ENCODE peak calls at places on chromosomes 5 and 9, in five cellular contexts. E is A549, V is K562, X is HepG2, Q is H1. W is an unnamed sample.

GRCh38 chr5:167721926-167722440 is 569.5 kb upstream of the WWC1 start:
- DNase-seq in V (no peak), X (no peak), Q (no peak), E (no peak), W (no peak)

GRCh38 chr5:10863763-10864383 is 102.8 kb upstream of the DAP start:
- DNase-seq in E (peak), Q (peak), V (peak), X (peak), W (peak)

GRCh38 chr9:91727316-91727861 is 222.6 kb downstream of the ROR2 start:
- DNase-seq in Q (peak), E (peak), X (peak), V (peak), W (no peak)

GRCh38 chr9:135905380-135906282 is 1.7 kb downstream of the CAMSAP1 start:
- DNase-seq in Q (no peak), X (no peak), V (peak), E (no peak), W (no peak)

GRCh38 chr9:72041775-72042194 is 18.6 kb downstream of the C9orf57 start:
- DNase-seq in E (no peak), Q (no peak), X (no peak), V (peak), W (peak)

GRCh38 chr5:96067902-96068614 is 106.4 kb upstream of the ELL2 start:
- DNase-seq in X (no peak), E (peak), Q (no peak), V (peak), W (no peak)

GRCh38 chr9:94445846-94446245 is 109.0 kb upstream of the PCAT7 start:
- DNase-seq in Q (no peak), E (no peak), V (no peak), X (no peak), W (no peak)

GRCh38 chr5:133945561-133945960 is 22.9 kb downstream of the C5orf15 start:
- DNase-seq in V (no peak), Q (no peak), E (no peak), X (no peak), W (no peak)

GRCh38 chr5:142530904-142531303 is 155.0 kb downstream of the FGF1 start:
- DNase-seq in E (no peak), X (no peak), Q (no peak), V (no peak), W (no peak)

GRCh38 chr5:142527664-142528295 is 158.1 kb downstream of the FGF1 start:
- DNase-seq in Q (no peak), E (no peak), V (no peak), X (no peak), W (no peak)

GRCh38 chr5:142527234-142527633 is 158.7 kb downstream of the FGF1 start:
- DNase-seq in V (no peak), E (no peak), Q (no peak), X (no peak), W (no peak)

GRCh38 chr5:142531977-142532376 is 153.9 kb downstream of the FGF1 start:
- DNase-seq in E (no peak), X (no peak), V (no peak), Q (no peak), W (no peak)

GRCh38 chr5:142529626-142530278 is 156.1 kb downstream of the FGF1 start:
- DNase-seq in X (peak), E (peak), Q (no peak), V (no peak), W (no peak)
- TF ChIP-seq HDAC2 in X (no peak), E (no peak), Q (no peak), V (no peak), W (no peak)

DNA sequence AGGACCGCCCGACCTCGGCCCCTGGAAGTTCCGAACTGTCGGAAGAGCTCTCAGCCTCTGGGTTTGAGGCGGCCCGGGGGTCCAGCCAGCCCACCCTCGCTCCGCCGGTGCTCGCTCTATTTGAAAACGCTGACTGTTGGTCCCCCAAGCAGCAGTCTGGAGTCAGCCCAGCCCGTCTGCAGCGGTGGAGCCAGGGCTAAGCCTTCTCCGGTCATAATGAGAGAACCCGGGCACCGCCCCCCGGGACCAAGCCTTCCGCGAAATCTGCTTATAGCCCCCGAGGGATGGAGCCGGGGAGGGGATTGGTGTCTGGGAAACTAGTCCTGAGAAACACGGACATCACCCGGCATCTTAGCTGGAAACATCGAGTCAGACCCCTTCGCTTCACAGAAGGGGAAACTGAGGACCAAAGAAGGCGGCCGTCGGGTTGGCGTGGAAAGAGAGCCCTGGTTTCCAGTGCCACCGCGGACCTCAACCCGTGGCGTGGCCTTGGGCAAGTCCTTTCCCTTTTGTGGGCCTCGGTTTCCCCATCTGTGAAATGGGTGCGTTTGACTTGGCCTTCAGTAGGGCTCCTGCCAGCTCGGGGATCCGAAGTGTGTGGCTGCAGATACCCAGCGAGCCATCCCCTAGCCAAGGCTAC is 999 bp downstream of the ADAM19 start:
- DNase-seq in X (no peak), E (no peak), Q (no peak), V (no peak), W (no peak)
- TF ChIP-seq HDAC2 in X (no peak), E (peak), Q (peak), V (peak), W (no peak)

GRCh38 chr5:59588922-59589321 is 304.6 kb downstream of the PDE4D start:
- DNase-seq in V (no peak), X (no peak), E (peak), Q (no peak), W (no peak)
- TF ChIP-seq HDAC2 in V (no peak), X (no peak), E (no peak), Q (no peak), W (no peak)

DNA sequence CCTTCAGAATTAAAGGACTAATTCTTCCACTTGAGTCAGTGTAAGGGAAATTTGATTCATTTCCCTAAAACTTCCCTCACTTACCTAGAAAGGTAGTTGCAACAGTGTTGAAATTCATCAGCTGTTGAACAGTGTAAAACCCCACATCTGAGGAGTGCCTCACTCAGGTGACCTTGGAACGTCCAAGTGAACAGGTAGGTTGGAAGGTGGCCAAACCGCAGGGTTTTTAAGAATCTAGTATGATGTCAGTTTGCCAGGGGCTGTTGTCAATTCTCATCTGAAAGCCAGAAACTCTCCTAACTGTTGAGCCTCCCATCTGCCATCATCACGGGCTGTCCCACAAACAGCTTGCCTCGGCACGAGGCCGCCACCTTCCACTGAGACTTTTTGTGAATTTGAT is 105.7 kb downstream of the TMEM174 start:
- DNase-seq in V (no peak), X (peak), Q (no peak), E (no peak), W (no peak)
- TF ChIP-seq HDAC2 in V (no peak), X (no peak), Q (no peak), E (no peak), W (no peak)

DNA sequence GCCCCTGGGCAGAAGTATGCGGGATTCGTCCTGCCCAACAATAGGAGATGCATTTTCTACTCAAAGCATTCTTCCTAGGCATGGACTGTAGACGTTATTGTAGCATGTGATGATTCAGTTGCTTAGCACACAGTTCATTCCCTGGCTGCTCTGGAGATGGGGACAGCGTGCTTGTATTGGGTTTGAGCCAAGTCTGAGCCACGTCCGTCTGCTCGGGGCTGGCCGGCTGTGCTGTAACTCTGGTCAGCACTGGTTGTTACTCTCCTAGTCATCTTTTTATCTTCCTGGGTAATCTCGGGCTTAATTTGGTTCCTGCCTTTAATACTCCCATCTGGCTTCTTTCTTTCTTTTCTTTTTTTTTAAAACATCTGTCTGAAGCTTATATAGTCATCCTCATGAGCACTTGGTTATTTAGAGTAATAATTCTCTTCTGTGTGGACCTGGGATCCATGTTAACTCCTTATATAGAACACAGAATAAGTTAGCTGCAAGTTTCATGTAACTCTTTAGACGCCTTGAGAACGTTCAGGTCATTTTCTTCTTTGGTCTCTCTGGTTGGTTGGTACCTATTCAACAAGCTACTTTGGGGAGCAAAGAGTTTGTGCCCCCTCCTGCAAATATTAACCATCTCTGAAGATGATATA is 118.8 kb upstream of the RPS23 start:
- DNase-seq in V (peak), Q (no peak), E (peak), X (peak), W (no peak)
- TF ChIP-seq HDAC2 in V (no peak), Q (no peak), E (no peak), X (peak), W (no peak)

GRCh38 chr9:98554752-98555151 is 154.0 kb downstream of the GABBR2 start:
- DNase-seq in Q (no peak), E (no peak), X (no peak), V (no peak), W (no peak)

GRCh38 chr9:98549401-98549800 is 159.3 kb downstream of the GABBR2 start:
- DNase-seq in Q (no peak), X (no peak), V (no peak), E (no peak), W (no peak)

GRCh38 chr9:98552306-98552705 is 156.4 kb downstream of the GABBR2 start:
- DNase-seq in Q (no peak), E (no peak), V (no peak), X (no peak), W (no peak)

GRCh38 chr9:98550206-98550820 is 158.4 kb downstream of the GABBR2 start:
- DNase-seq in X (no peak), E (no peak), Q (no peak), V (no peak), W (no peak)

DNA sequence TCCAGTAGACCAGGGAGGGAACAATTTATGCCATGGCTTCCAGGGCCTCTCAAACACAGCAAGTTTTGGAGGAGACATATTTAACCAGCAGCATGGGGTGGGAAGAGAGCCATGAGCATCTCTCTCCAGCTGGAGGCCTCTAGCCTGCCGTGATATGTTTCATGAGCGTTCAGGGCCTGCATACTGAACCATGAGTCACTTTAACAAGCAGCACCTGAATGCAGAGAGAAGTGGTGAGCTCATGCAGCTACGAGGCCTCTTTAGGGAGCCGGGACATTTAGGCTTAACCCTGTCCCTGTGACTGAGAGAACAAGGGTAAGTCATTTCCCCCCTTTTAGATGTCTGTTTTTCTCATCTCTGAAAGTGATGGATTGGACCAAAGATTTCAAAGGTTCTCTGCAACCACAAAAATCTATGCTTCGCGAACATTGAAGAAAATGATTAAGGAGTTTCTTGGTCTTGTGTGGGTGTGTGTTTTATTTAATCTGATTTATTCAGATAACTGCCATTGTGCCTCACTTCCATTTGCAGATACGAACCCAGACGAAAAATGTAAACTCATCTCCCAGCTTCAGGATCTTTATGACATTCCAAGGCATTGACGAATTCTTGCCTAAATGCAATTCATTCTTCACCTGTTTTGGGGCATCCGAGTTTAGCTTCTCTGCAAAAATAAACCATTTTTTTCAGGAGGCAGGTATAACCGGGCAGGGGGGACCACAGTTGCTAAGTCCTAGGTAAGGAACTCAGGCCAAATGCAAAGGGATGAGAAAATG is 157.0 kb downstream of the GABBR2 start:
- DNase-seq in V (no peak), E (no peak), X (no peak), Q (no peak), W (no peak)
- TF ChIP-seq HDAC2 in V (no peak), E (no peak), X (no peak), Q (no peak), W (no peak)

DNA sequence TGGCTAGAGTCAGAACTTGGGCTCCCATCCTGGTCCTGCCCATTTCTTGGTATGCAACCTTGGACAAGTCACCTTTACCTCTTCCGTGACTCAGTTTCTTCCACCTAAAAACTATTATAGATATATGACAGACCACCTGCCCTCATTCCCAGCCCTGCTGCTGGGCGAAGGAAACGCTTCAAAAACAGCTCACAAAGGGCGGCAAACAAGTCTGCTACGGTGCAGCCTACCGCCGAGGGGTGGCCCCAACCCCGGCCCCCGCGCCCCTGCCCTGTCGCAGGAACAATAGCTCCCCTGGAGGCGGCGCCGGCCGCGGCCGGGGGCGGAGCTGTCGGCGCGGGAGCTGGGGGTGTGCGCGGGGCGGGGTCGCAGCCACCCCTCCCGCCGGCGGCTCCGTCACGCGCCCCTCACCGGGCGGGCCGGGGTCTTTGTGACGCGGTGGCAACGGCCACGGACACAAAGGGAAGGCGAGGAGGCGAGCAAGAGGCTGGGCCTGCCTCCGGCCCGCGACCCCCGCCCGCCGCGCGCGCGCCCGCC is at the start of gene TMEFF1:
- DNase-seq in X (peak), V (peak), E (peak), Q (peak), W (no peak)
- TF ChIP-seq HDAC2 in X (no peak), V (no peak), E (no peak), Q (no peak), W (no peak)